ENCODE peak calls at places on chromosomes 5 and 9, in four cellular contexts. One of them, this sample, is unnamed.

GRCh38 chr9:26677965-26678745 is 214.4 kb downstream of the CAAP1 start:
- DNase-seq in IMR-90: no peak
- DNase-seq in NCI-H460: no peak
- DNase-seq in germinal center: no peak
- DNase-seq in this sample: no peak

GRCh38 chr5:32276173-32276853 is 36.4 kb downstream of the MTMR12 start:
- DNase-seq in IMR-90: peak; percentile 47
- DNase-seq in NCI-H460: no peak
- DNase-seq in germinal center: peak; percentile 26
- DNase-seq in this sample: no peak

GRCh38 chr9:112308576-112308975 is 24.8 kb downstream of the PTBP3 start:
- DNase-seq in IMR-90: peak; percentile 10
- DNase-seq in NCI-H460: no peak
- DNase-seq in germinal center: no peak
- DNase-seq in this sample: no peak

GRCh38 chr5:73448072-73448432 is 525 bp downstream of the FOXD1 start:
- DNase-seq in IMR-90: no peak
- DNase-seq in NCI-H460: no peak
- DNase-seq in germinal center: no peak
- DNase-seq in this sample: no peak

GRCh38 chr9:35350827-35351549 is 138.9 kb upstream of the RUSC2 start:
- DNase-seq in IMR-90: peak; percentile 93
- DNase-seq in NCI-H460: no peak
- DNase-seq in germinal center: no peak
- DNase-seq in this sample: no peak

GRCh38 chr5:138274189-138274853 is at the start of gene GFRA3:
- DNase-seq in IMR-90: no peak
- DNase-seq in NCI-H460: no peak
- DNase-seq in germinal center: peak; percentile 44
- DNase-seq in this sample: no peak

GRCh38 chr5:141934099-141934844 is 10.6 kb downstream of the DELE1 start:
- DNase-seq in IMR-90: peak; percentile 14
- DNase-seq in NCI-H460: no peak
- DNase-seq in germinal center: no peak
- DNase-seq in this sample: no peak

GRCh38 chr5:126178521-126178920 is 244.7 kb upstream of the GRAMD2B start:
- DNase-seq in IMR-90: peak; percentile 17
- DNase-seq in NCI-H460: no peak
- DNase-seq in germinal center: no peak
- DNase-seq in this sample: peak; percentile 58

GRCh38 chr5:61162832-61163567 is 732 bp upstream of the SMIM15 start:
- DNase-seq in IMR-90: peak; percentile 36
- DNase-seq in NCI-H460: peak; percentile 19
- DNase-seq in germinal center: no peak
- DNase-seq in this sample: no peak

GRCh38 chr5:98108497-98108896 is 665.0 kb upstream of the RGMB start:
- DNase-seq in IMR-90: peak; percentile 99
- DNase-seq in NCI-H460: no peak
- DNase-seq in germinal center: no peak
- DNase-seq in this sample: no peak

GRCh38 chr5:32428426-32428825 is 16.1 kb downstream of the ZFR start:
- DNase-seq in IMR-90: no peak
- DNase-seq in NCI-H460: no peak
- DNase-seq in germinal center: no peak
- DNase-seq in this sample: no peak

GRCh38 chr5:76331139-76331538 is 71.9 kb upstream of the IQGAP2 start:
- DNase-seq in IMR-90: no peak
- DNase-seq in NCI-H460: no peak
- DNase-seq in germinal center: no peak
- DNase-seq in this sample: no peak

GRCh38 chr5:140344683-140345423 is 1.6 kb downstream of the HBEGF start:
- DNase-seq in IMR-90: peak; percentile 57
- DNase-seq in NCI-H460: no peak
- DNase-seq in germinal center: no peak
- DNase-seq in this sample: no peak

GRCh38 chr5:143594913-143595818 is 191.7 kb upstream of the NR3C1 start:
- DNase-seq in IMR-90: peak; percentile 27
- DNase-seq in NCI-H460: peak; percentile 74
- DNase-seq in germinal center: no peak
- DNase-seq in this sample: no peak

GRCh38 chr9:88835038-88835466 is 156.2 kb upstream of the S1PR3 start:
- DNase-seq in IMR-90: peak; percentile 79
- DNase-seq in NCI-H460: no peak
- DNase-seq in germinal center: no peak
- DNase-seq in this sample: no peak

GRCh38 chr5:95365302-95366095 is 25.7 kb upstream of the FAM81B start:
- DNase-seq in IMR-90: no peak
- DNase-seq in NCI-H460: no peak
- DNase-seq in germinal center: no peak
- DNase-seq in this sample: no peak

GRCh38 chr5:115815006-115815692 is 1.3 kb downstream of the CDO1 start:
- DNase-seq in IMR-90: no peak
- DNase-seq in NCI-H460: no peak
- DNase-seq in germinal center: no peak
- DNase-seq in this sample: no peak

GRCh38 chr9:114894801-114895433 is 35.5 kb downstream of the TNFSF8 start:
- DNase-seq in IMR-90: peak; percentile 99
- DNase-seq in NCI-H460: peak; percentile 65
- DNase-seq in germinal center: no peak
- DNase-seq in this sample: no peak

GRCh38 chr9:899440-900184 is 58.1 kb downstream of the DMRT1 start:
- DNase-seq in IMR-90: no peak
- DNase-seq in NCI-H460: no peak
- DNase-seq in germinal center: peak; percentile 13
- DNase-seq in this sample: no peak

GRCh38 chr9:113999256-114000062 is 78.6 kb downstream of the AMBP start:
- DNase-seq in IMR-90: no peak
- DNase-seq in NCI-H460: no peak
- DNase-seq in germinal center: no peak
- DNase-seq in this sample: peak; percentile 38

GRCh38 chr5:176355400-176356178 is 6.0 kb downstream of the KIAA1191 start:
- DNase-seq in IMR-90: no peak
- DNase-seq in NCI-H460: no peak
- DNase-seq in germinal center: no peak
- DNase-seq in this sample: no peak

GRCh38 chr5:68745459-68745858 is 348.4 kb upstream of the SLC30A5 start:
- DNase-seq in IMR-90: peak; percentile 2
- DNase-seq in NCI-H460: no peak
- DNase-seq in germinal center: no peak
- DNase-seq in this sample: no peak

GRCh38 chr5:142287096-142287972 is 37.5 kb downstream of the SPRY4 start:
- DNase-seq in IMR-90: no peak
- DNase-seq in NCI-H460: no peak
- DNase-seq in germinal center: no peak
- DNase-seq in this sample: no peak

GRCh38 chr5:125276121-125276520 is 529.7 kb upstream of the ZNF608 start:
- DNase-seq in IMR-90: no peak
- DNase-seq in NCI-H460: no peak
- DNase-seq in germinal center: no peak
- DNase-seq in this sample: no peak

GRCh38 chr9:135080286-135081263 is 6.9 kb upstream of the OLFM1 start:
- DNase-seq in IMR-90: no peak
- DNase-seq in NCI-H460: no peak
- DNase-seq in germinal center: no peak
- DNase-seq in this sample: no peak

GRCh38 chr5:135207866-135208265 is 173.8 kb upstream of the PITX1 start:
- DNase-seq in IMR-90: no peak
- DNase-seq in NCI-H460: no peak
- DNase-seq in germinal center: no peak
- DNase-seq in this sample: peak; percentile 12

GRCh38 chr5:123000731-123001130 is 35.8 kb downstream of the PPIC start:
- DNase-seq in IMR-90: no peak
- DNase-seq in NCI-H460: no peak
- DNase-seq in germinal center: no peak
- DNase-seq in this sample: no peak